ENCODE peak calls at places on chromosomes 13 and 19, in seven cellular contexts. One of them, this sample, is unnamed.
A peak's percentile ranks its signal among the peaks of the same experiment; 100 is the strongest.

GRCh38 chr13:95236774-95237173 is 64.5 kb downstream of the ABCC4 start:
- DNase-seq in adipocyte: no peak
- DNase-seq in colonic mucosa: no peak
- DNase-seq in thoracic aorta: no peak
- DNase-seq in CD8-positive, alpha-beta T cell: no peak
- DNase-seq in PC-3: no peak
- DNase-seq in esophagus squamous epithelium: no peak
- DNase-seq in this sample: no peak

GRCh38 chr19:13841339-13842293 is 35.3 kb upstream of the NANOS3 start:
- DNase-seq in adipocyte: peak; percentile 73
- DNase-seq in colonic mucosa: peak; percentile 82
- DNase-seq in thoracic aorta: no peak
- DNase-seq in CD8-positive, alpha-beta T cell: no peak
- DNase-seq in PC-3: peak; percentile 57
- DNase-seq in esophagus squamous epithelium: no peak
- DNase-seq in this sample: no peak

GRCh38 chr19:45455707-45456499 is 11.9 kb upstream of the FOSB start:
- DNase-seq in adipocyte: peak; percentile 99
- DNase-seq in colonic mucosa: peak; percentile 91
- DNase-seq in thoracic aorta: peak; percentile 92
- DNase-seq in CD8-positive, alpha-beta T cell: peak; percentile 45
- DNase-seq in PC-3: peak; percentile 95
- DNase-seq in esophagus squamous epithelium: no peak
- DNase-seq in this sample: peak; percentile 81

GRCh38 chr19:35249848-35250711 is 1.3 kb downstream of the LSR start:
- DNase-seq in adipocyte: no peak
- DNase-seq in colonic mucosa: peak; percentile 19
- DNase-seq in thoracic aorta: no peak
- DNase-seq in CD8-positive, alpha-beta T cell: no peak
- DNase-seq in PC-3: no peak
- DNase-seq in esophagus squamous epithelium: no peak
- DNase-seq in this sample: no peak

GRCh38 chr19:56643460-56643763 is 453 bp downstream of the SMIM17 start:
- DNase-seq in adipocyte: no peak
- DNase-seq in colonic mucosa: no peak
- DNase-seq in thoracic aorta: no peak
- DNase-seq in CD8-positive, alpha-beta T cell: no peak
- DNase-seq in PC-3: no peak
- DNase-seq in esophagus squamous epithelium: no peak
- DNase-seq in this sample: no peak

GRCh38 chr13:100710176-100710575 is 35.6 kb upstream of the TMTC4 start:
- DNase-seq in adipocyte: no peak
- DNase-seq in colonic mucosa: no peak
- DNase-seq in thoracic aorta: no peak
- DNase-seq in CD8-positive, alpha-beta T cell: no peak
- DNase-seq in PC-3: no peak
- DNase-seq in esophagus squamous epithelium: no peak
- DNase-seq in this sample: no peak

GRCh38 chr19:6357995-6358394 is 3.3 kb upstream of the CLPP start:
- DNase-seq in adipocyte: no peak
- DNase-seq in colonic mucosa: no peak
- DNase-seq in thoracic aorta: no peak
- DNase-seq in CD8-positive, alpha-beta T cell: no peak
- DNase-seq in PC-3: peak; percentile 55
- DNase-seq in esophagus squamous epithelium: no peak
- DNase-seq in this sample: no peak

GRCh38 chr13:59364508-59365187 is 799.1 kb downstream of the DIAPH3 start:
- DNase-seq in adipocyte: no peak
- DNase-seq in colonic mucosa: no peak
- DNase-seq in thoracic aorta: no peak
- DNase-seq in CD8-positive, alpha-beta T cell: no peak
- DNase-seq in PC-3: no peak
- DNase-seq in esophagus squamous epithelium: no peak
- DNase-seq in this sample: no peak

GRCh38 chr13:53249236-53249635 is 220.6 kb downstream of the OLFM4 start:
- DNase-seq in adipocyte: no peak
- DNase-seq in colonic mucosa: no peak
- DNase-seq in thoracic aorta: no peak
- DNase-seq in CD8-positive, alpha-beta T cell: no peak
- DNase-seq in PC-3: no peak
- DNase-seq in esophagus squamous epithelium: no peak
- DNase-seq in this sample: no peak

GRCh38 chr13:36242761-36243160 is 28.4 kb upstream of the SOHLH2 start:
- DNase-seq in adipocyte: no peak
- DNase-seq in colonic mucosa: no peak
- DNase-seq in thoracic aorta: no peak
- DNase-seq in CD8-positive, alpha-beta T cell: no peak
- DNase-seq in PC-3: peak; percentile 60
- DNase-seq in esophagus squamous epithelium: no peak
- DNase-seq in this sample: no peak

GRCh38 chr19:18274303-18274775 is at the start of gene IQCN:
- DNase-seq in adipocyte: peak; percentile 65
- DNase-seq in colonic mucosa: peak; percentile 84
- DNase-seq in thoracic aorta: no peak
- DNase-seq in CD8-positive, alpha-beta T cell: peak; percentile 39
- DNase-seq in PC-3: no peak
- DNase-seq in esophagus squamous epithelium: no peak
- DNase-seq in this sample: no peak

GRCh38 chr19:29521291-29522075 is 4.3 kb upstream of the VSTM2B start:
- DNase-seq in adipocyte: no peak
- DNase-seq in colonic mucosa: no peak
- DNase-seq in thoracic aorta: no peak
- DNase-seq in CD8-positive, alpha-beta T cell: no peak
- DNase-seq in PC-3: no peak
- DNase-seq in esophagus squamous epithelium: no peak
- DNase-seq in this sample: no peak

GRCh38 chr19:53130506-53130905 is 2.2 kb downstream of the ZNF415 start:
- DNase-seq in adipocyte: no peak
- DNase-seq in colonic mucosa: no peak
- DNase-seq in thoracic aorta: no peak
- DNase-seq in CD8-positive, alpha-beta T cell: no peak
- DNase-seq in PC-3: no peak
- DNase-seq in esophagus squamous epithelium: no peak
- DNase-seq in this sample: no peak

GRCh38 chr19:4908311-4908710 is 990 bp upstream of the UHRF1 start:
- DNase-seq in adipocyte: no peak
- DNase-seq in colonic mucosa: no peak
- DNase-seq in thoracic aorta: no peak
- DNase-seq in CD8-positive, alpha-beta T cell: no peak
- DNase-seq in PC-3: no peak
- DNase-seq in esophagus squamous epithelium: no peak
- DNase-seq in this sample: no peak

GRCh38 chr13:41622545-41623429 is 165.4 kb downstream of the RGCC start:
- DNase-seq in adipocyte: peak; percentile 43
- DNase-seq in colonic mucosa: no peak
- DNase-seq in thoracic aorta: no peak
- DNase-seq in CD8-positive, alpha-beta T cell: no peak
- DNase-seq in PC-3: peak; percentile 55
- DNase-seq in esophagus squamous epithelium: no peak
- DNase-seq in this sample: no peak

GRCh38 chr19:996051-996838 is 4.0 kb upstream of the GRIN3B start:
- DNase-seq in adipocyte: peak; percentile 57
- DNase-seq in colonic mucosa: peak; percentile 47
- DNase-seq in thoracic aorta: no peak
- DNase-seq in CD8-positive, alpha-beta T cell: peak; percentile 83
- DNase-seq in PC-3: peak; percentile 19
- DNase-seq in esophagus squamous epithelium: no peak
- DNase-seq in this sample: no peak

GRCh38 chr19:35266149-35266903 is 2.4 kb upstream of the USF2 start:
- DNase-seq in adipocyte: no peak
- DNase-seq in colonic mucosa: no peak
- DNase-seq in thoracic aorta: no peak
- DNase-seq in CD8-positive, alpha-beta T cell: no peak
- DNase-seq in PC-3: no peak
- DNase-seq in esophagus squamous epithelium: no peak
- DNase-seq in this sample: peak; percentile 14

DNA sequence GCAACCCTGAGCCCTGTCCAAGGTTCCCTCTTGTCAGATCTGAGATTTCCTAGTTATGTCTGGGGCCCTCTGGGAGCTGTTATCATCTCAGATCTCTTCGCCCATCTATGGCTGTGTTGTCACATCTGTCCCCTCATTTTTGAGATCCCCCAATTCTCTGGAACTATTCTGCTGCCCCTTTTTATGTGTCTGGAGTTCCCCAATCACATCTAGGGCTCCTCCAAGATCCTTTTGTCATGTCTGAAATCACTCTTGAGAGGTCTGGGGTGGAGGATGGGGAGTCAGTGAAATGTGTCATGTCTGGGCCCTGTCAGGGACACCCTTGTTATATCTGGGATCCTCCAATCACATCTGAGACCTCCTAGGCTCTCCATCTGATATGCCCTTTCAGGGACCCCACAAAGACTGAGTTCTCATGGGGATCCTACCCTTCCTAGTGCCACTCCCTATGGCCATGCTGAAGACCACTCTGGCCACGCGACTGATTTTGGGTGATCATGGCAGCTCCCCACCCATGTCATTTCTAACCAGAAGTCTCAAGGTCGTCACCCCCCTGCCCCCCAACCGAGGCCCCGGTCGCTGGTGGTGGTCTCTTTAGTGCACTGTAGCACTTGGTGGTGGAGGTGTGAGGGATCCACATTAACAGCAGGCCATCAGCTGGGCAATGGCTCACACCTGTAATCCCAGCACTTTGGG is 3.8 kb upstream of the MYBPC2 start:
- DNase-seq in adipocyte: no peak
- DNase-seq in colonic mucosa: no peak
- DNase-seq in thoracic aorta: no peak
- DNase-seq in CD8-positive, alpha-beta T cell: no peak
- DNase-seq in PC-3: no peak
- DNase-seq in esophagus squamous epithelium: no peak
- DNase-seq in this sample: no peak
- H3K4me1 ChIP-seq in adipocyte: peaks cover 6% of the 10 kb centered on the region
- H3K4me1 ChIP-seq in colonic mucosa: no peaks in the 10 kb centered on the region
- H3K4me1 ChIP-seq in thoracic aorta: peaks cover 6% of the 10 kb centered on the region
- H3K4me1 ChIP-seq in CD8-positive, alpha-beta T cell: peaks cover 9% of the 10 kb centered on the region
- H3K4me1 ChIP-seq in PC-3: no peaks in the 10 kb centered on the region
- H3K4me1 ChIP-seq in esophagus squamous epithelium: peaks cover 6% of the 10 kb centered on the region
- H3K4me1 ChIP-seq in this sample: peaks cover 15% of the 10 kb centered on the region

GRCh38 chr13:44298314-44298713 is 75.3 kb upstream of the SERP2 start:
- DNase-seq in adipocyte: no peak
- DNase-seq in colonic mucosa: no peak
- DNase-seq in thoracic aorta: no peak
- DNase-seq in CD8-positive, alpha-beta T cell: no peak
- DNase-seq in PC-3: peak; percentile 84
- DNase-seq in esophagus squamous epithelium: no peak
- DNase-seq in this sample: no peak
- H3K4me1 ChIP-seq in adipocyte: peaks cover 30% of the 10 kb centered on the region
- H3K4me1 ChIP-seq in colonic mucosa: no peaks in the 10 kb centered on the region
- H3K4me1 ChIP-seq in thoracic aorta: peaks cover 20% of the 10 kb centered on the region
- H3K4me1 ChIP-seq in CD8-positive, alpha-beta T cell: no peaks in the 10 kb centered on the region
- H3K4me1 ChIP-seq in PC-3: peaks cover 55% of the 10 kb centered on the region
- H3K4me1 ChIP-seq in esophagus squamous epithelium: peaks cover 6% of the 10 kb centered on the region
- H3K4me1 ChIP-seq in this sample: no peaks in the 10 kb centered on the region

GRCh38 chr19:2339644-2340310 is 11.3 kb downstream of the SPPL2B start:
- DNase-seq in adipocyte: no peak
- DNase-seq in colonic mucosa: no peak
- DNase-seq in thoracic aorta: no peak
- DNase-seq in CD8-positive, alpha-beta T cell: no peak
- DNase-seq in PC-3: no peak
- DNase-seq in esophagus squamous epithelium: no peak
- DNase-seq in this sample: no peak

GRCh38 chr19:2341987-2342386 is 13.5 kb downstream of the SPPL2B start:
- DNase-seq in adipocyte: no peak
- DNase-seq in colonic mucosa: no peak
- DNase-seq in thoracic aorta: no peak
- DNase-seq in CD8-positive, alpha-beta T cell: no peak
- DNase-seq in PC-3: no peak
- DNase-seq in esophagus squamous epithelium: no peak
- DNase-seq in this sample: no peak

GRCh38 chr19:2342656-2343288 is 14.3 kb downstream of the SPPL2B start:
- DNase-seq in adipocyte: no peak
- DNase-seq in colonic mucosa: no peak
- DNase-seq in thoracic aorta: no peak
- DNase-seq in CD8-positive, alpha-beta T cell: no peak
- DNase-seq in PC-3: no peak
- DNase-seq in esophagus squamous epithelium: no peak
- DNase-seq in this sample: no peak

GRCh38 chr19:2340496-2341246 is 12.2 kb downstream of the SPPL2B start:
- DNase-seq in adipocyte: no peak
- DNase-seq in colonic mucosa: no peak
- DNase-seq in thoracic aorta: no peak
- DNase-seq in CD8-positive, alpha-beta T cell: no peak
- DNase-seq in PC-3: no peak
- DNase-seq in esophagus squamous epithelium: no peak
- DNase-seq in this sample: no peak

GRCh38 chr19:2341247-2341705 is 12.8 kb downstream of the SPPL2B start:
- DNase-seq in adipocyte: no peak
- DNase-seq in colonic mucosa: no peak
- DNase-seq in thoracic aorta: no peak
- DNase-seq in CD8-positive, alpha-beta T cell: no peak
- DNase-seq in PC-3: no peak
- DNase-seq in esophagus squamous epithelium: no peak
- DNase-seq in this sample: no peak
- H3K4me1 ChIP-seq in adipocyte: no peaks in the 10 kb centered on the region
- H3K4me1 ChIP-seq in colonic mucosa: no peaks in the 10 kb centered on the region
- H3K4me1 ChIP-seq in thoracic aorta: no peaks in the 10 kb centered on the region
- H3K4me1 ChIP-seq in CD8-positive, alpha-beta T cell: no peaks in the 10 kb centered on the region
- H3K4me1 ChIP-seq in PC-3: no peaks in the 10 kb centered on the region
- H3K4me1 ChIP-seq in esophagus squamous epithelium: peaks cover 4% of the 10 kb centered on the region
- H3K4me1 ChIP-seq in this sample: no peaks in the 10 kb centered on the region

GRCh38 chr19:15438577-15438976 is 11.2 kb downstream of the WIZ start:
- DNase-seq in adipocyte: no peak
- DNase-seq in colonic mucosa: no peak
- DNase-seq in thoracic aorta: no peak
- DNase-seq in CD8-positive, alpha-beta T cell: no peak
- DNase-seq in PC-3: no peak
- DNase-seq in esophagus squamous epithelium: no peak
- DNase-seq in this sample: no peak

GRCh38 chr19:15436826-15437110 is 13.0 kb downstream of the WIZ start:
- DNase-seq in adipocyte: no peak
- DNase-seq in colonic mucosa: no peak
- DNase-seq in thoracic aorta: no peak
- DNase-seq in CD8-positive, alpha-beta T cell: no peak
- DNase-seq in PC-3: no peak
- DNase-seq in esophagus squamous epithelium: no peak
- DNase-seq in this sample: no peak

GRCh38 chr19:15437355-15438123 is 12.2 kb downstream of the WIZ start:
- DNase-seq in adipocyte: peak; percentile 26
- DNase-seq in colonic mucosa: no peak
- DNase-seq in thoracic aorta: no peak
- DNase-seq in CD8-positive, alpha-beta T cell: no peak
- DNase-seq in PC-3: no peak
- DNase-seq in esophagus squamous epithelium: no peak
- DNase-seq in this sample: no peak

GRCh38 chr19:15439078-15439799 is 10.5 kb downstream of the WIZ start:
- DNase-seq in adipocyte: no peak
- DNase-seq in colonic mucosa: no peak
- DNase-seq in thoracic aorta: no peak
- DNase-seq in CD8-positive, alpha-beta T cell: no peak
- DNase-seq in PC-3: no peak
- DNase-seq in esophagus squamous epithelium: no peak
- DNase-seq in this sample: no peak

DNA sequence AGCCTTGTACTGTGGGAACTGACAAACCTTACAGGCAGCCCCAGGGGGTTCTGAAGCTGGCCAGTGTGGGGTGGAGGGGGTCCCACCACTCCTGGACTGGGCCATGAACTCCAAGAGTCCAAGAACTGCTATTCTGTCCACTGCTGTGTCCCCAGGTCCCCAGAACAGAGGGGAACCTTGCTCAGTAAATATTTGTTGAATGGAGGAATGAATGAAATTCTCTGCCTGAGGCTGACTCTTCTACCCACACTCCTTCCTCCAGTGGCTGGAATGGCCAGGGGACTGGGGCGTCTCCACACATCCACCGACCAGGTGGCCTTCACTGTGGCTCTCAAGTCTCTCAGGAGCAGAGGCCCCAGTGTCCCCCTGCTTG is 11.6 kb downstream of the WIZ start:
- DNase-seq in adipocyte: no peak
- DNase-seq in colonic mucosa: no peak
- DNase-seq in thoracic aorta: no peak
- DNase-seq in CD8-positive, alpha-beta T cell: no peak
- DNase-seq in PC-3: no peak
- DNase-seq in esophagus squamous epithelium: no peak
- DNase-seq in this sample: no peak
- H3K4me1 ChIP-seq in adipocyte: peaks cover 19% of the 10 kb centered on the region
- H3K4me1 ChIP-seq in colonic mucosa: no peaks in the 10 kb centered on the region
- H3K4me1 ChIP-seq in thoracic aorta: peaks cover 28% of the 10 kb centered on the region
- H3K4me1 ChIP-seq in CD8-positive, alpha-beta T cell: peaks cover 6% of the 10 kb centered on the region
- H3K4me1 ChIP-seq in PC-3: peaks cover 5% of the 10 kb centered on the region
- H3K4me1 ChIP-seq in esophagus squamous epithelium: peaks cover 2% of the 10 kb centered on the region
- H3K4me1 ChIP-seq in this sample: peaks cover 6% of the 10 kb centered on the region

This sample was measured in testis.